ENCODE peak calls at places on chromosomes 4 and X, in four cellular contexts. A is Caco-2, Q is transverse colon, Z is neural crest cell. E is an unnamed sample.

GRCh38 chrX:69113723-69114122 is 51.5 kb downstream of the PJA1 start:
- DNase-seq in A (no peak), Q (no peak), Z (no peak), E (no peak)

GRCh38 chr4:99670409-99671073 is 12.9 kb upstream of the C4orf54 start:
- DNase-seq in A (no peak), Q (no peak), Z (no peak), E (no peak)

GRCh38 chr4:98166025-98166730 is 22.9 kb upstream of the STPG2 start:
- DNase-seq in A (no peak), Q (no peak), Z (no peak), E (no peak)

GRCh38 chr4:121669163-121669550 is 27.6 kb downstream of the ANXA5 start:
- DNase-seq in A (no peak), Q (no peak), Z (no peak), E (no peak)

GRCh38 chr4:112340048-112340447 is 42.9 kb downstream of the ALPK1 start:
- DNase-seq in A (no peak), Q (no peak), Z (no peak), E (no peak)

GRCh38 chrX:82589410-82589809 is 918.7 kb upstream of the POU3F4 start:
- DNase-seq in A (no peak), Q (no peak), Z (no peak), E (no peak)

GRCh38 chr4:1221155-1221870 is 27.6 kb downstream of the CTBP1 start:
- DNase-seq in A (no peak), Q (no peak), Z (no peak), E (no peak)

GRCh38 chr4:106109929-106110328 is 206.1 kb downstream of the TBCK start:
- DNase-seq in A (no peak), Q (no peak), Z (no peak), E (no peak)

DNA sequence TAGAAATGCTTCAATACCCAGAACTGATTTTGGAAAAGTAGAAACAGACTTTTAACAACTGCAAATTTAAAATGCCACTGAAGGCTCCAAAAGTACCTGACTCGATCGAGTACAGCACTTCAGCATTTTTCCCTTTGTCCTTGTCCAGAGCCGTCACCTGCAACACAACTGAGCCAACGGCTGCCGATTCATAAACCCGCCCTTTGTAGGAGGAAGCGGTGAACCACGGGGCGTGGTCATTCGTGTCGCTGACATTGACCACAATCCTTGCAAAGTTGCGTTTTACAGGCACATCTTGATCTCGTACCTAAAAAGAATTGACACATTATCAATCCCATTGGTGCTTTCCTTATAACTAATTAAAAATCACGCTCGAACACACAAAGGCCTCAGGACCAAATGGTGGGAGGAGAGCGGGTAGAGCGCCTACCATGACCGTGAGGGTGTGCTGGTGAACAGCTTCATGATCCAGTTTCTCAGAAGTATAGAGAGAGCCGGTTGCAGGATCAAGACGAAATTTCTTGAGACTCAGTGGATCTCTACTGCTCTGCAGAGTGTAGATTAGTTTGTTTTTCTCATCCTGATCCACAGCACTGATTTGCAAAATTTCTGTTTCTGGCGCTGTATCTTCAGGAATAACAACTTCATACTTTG is 72.8 kb upstream of the MTNR1A start:
- DNase-seq in A (no peak), Q (no peak), Z (no peak), E (no peak)
- TF ChIP-seq CTCF in A (no peak), Q (no peak), Z (no peak), E (no peak)

GRCh38 chrX:150602743-150603142 is 34.3 kb downstream of the MTM1 start:
- DNase-seq in A (no peak), Q (no peak), Z (no peak), E (no peak)

GRCh38 chrX:150602296-150602695 is 33.9 kb downstream of the MTM1 start:
- DNase-seq in A (no peak), Q (no peak), Z (no peak), E (no peak)

GRCh38 chrX:150594584-150594983 is 26.2 kb downstream of the MTM1 start:
- DNase-seq in A (no peak), Q (no peak), Z (no peak), E (no peak)

DNA sequence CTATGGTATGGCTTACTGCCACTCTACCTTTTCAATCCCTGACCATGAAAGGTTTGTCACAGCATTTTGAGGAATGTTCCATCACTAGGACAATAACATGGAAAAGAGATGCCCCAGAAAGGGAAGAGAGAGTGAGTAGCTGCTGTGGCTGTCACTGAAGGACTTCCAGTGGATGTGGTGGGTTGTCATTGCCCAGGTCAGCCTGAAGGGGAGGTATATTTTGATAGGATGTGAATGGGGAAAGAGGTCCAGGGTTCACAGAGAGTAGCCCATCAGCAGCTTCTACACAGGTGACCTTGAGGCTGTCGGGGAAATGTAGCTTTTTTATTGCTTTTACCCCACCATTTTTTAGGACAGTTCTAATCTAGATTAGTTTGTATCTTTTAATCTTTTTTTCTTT is 30.8 kb downstream of the MTM1 start:
- DNase-seq in A (no peak), Q (no peak), Z (no peak), E (no peak)
- TF ChIP-seq CTCF in A (no peak), Q (no peak), Z (no peak), E (no peak)

GRCh38 chr4:67875011-67875410 is 8.8 kb downstream of the TMPRSS11D start:
- DNase-seq in A (no peak), Q (no peak), Z (no peak), E (no peak)

GRCh38 chr4:67873116-67873515 is 10.7 kb downstream of the TMPRSS11D start:
- DNase-seq in A (no peak), Q (no peak), Z (no peak), E (no peak)

GRCh38 chr4:67877086-67877485 is 6.7 kb downstream of the TMPRSS11D start:
- DNase-seq in A (no peak), Q (no peak), Z (no peak), E (no peak)

GRCh38 chr4:67869580-67870190 is 14.1 kb downstream of the TMPRSS11D start:
- DNase-seq in A (no peak), Q (no peak), Z (no peak), E (no peak)

DNA sequence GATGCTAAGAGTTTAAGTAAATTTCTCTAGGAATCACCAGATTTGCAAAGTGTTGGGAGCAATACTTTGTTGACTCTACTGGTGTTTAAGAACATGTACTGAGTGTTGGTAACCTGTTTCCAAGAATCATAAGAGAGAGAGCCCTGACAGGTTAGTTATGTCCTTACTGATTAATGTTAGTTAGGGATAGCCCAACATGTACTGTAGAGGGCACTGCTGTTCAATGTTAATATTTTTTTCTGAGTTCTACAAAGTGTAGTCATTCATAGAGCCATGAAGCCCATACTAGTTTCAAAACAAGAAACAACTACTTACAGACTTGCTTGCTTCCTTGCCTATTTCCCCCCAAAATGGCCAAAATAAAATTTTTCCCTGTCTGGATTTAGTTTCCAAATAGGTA is 11.9 kb downstream of the TMPRSS11D start:
- DNase-seq in A (no peak), Q (no peak), Z (no peak), E (peak; percentile 26)
- TF ChIP-seq CTCF in A (peak; percentile 24), Q (no peak), Z (peak; percentile 64), E (peak; percentile 45)

DNA sequence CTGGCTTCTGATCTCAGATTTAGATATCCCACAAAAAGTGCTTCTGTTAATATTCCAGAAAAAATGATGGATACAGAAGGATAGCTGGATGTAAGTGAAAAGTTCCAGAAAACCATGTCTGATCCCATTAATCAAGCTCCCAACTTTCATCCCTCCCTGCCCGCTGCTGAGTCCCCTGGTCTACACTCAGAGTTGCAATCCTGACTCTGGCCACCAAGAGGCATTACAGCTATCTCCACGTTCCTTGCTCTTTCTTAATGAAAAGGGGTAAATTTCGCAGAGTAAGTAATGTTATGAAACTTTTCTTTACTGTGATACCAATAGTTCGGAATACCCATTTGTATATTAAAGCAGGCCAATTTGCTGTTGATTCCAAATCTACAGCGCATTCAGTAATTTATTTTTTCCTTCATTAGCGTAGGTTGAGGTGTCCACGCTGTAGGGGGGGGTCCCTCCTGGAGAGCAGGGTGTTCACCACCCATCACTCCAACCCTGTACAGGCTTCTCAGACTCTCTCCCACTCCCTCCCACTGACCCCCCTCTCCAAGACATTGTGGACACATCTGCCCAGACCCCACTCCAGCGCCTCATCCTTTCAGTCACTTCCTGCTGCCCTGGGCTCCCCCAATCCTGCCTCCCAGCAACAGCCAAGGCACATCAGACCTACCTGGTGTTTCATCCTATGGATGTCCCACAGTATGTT is 55.1 kb downstream of the RAB40A start:
- DNase-seq in A (no peak), Q (peak; percentile 10), Z (peak; percentile 3), E (peak; percentile 21)
- TF ChIP-seq CTCF in A (peak; percentile 27), Q (peak; percentile 9), Z (peak; percentile 34), E (peak; percentile 41)

GRCh38 chr4:74658114-74658513 is 136.2 kb downstream of the BTC start:
- DNase-seq in A (no peak), Q (no peak), Z (no peak), E (no peak)

GRCh38 chr4:74663631-74664030 is 130.7 kb downstream of the BTC start:
- DNase-seq in A (no peak), Q (no peak), Z (no peak), E (no peak)

GRCh38 chr4:74659576-74660411 is 134.5 kb downstream of the BTC start:
- DNase-seq in A (peak; percentile 72), Q (peak; percentile 17), Z (no peak), E (no peak)

GRCh38 chr4:74661427-74662171 is 132.7 kb downstream of the BTC start:
- DNase-seq in A (peak; percentile 45), Q (no peak), Z (no peak), E (no peak)

GRCh38 chr4:74660866-74661265 is 133.5 kb downstream of the BTC start:
- DNase-seq in A (no peak), Q (no peak), Z (no peak), E (no peak)
- TF ChIP-seq CTCF in A (no peak), Q (no peak), Z (no peak), E (no peak)

GRCh38 chr4:64777286-64777685 is 368.0 kb upstream of the TECRL start:
- DNase-seq in A (no peak), Q (no peak), Z (no peak), E (no peak)

GRCh38 chr4:64780664-64781063 is 371.4 kb upstream of the TECRL start:
- DNase-seq in A (no peak), Q (no peak), Z (no peak), E (no peak)

GRCh38 chr4:64784125-64784524 is 374.9 kb upstream of the TECRL start:
- DNase-seq in A (no peak), Q (no peak), Z (no peak), E (no peak)

GRCh38 chr4:64776820-64777219 is 367.6 kb upstream of the TECRL start:
- DNase-seq in A (no peak), Q (no peak), Z (no peak), E (no peak)

GRCh38 chr4:64781737-64782326 is 372.6 kb upstream of the TECRL start:
- DNase-seq in A (no peak), Q (no peak), Z (no peak), E (no peak)
- TF ChIP-seq CTCF in A (peak; percentile 61), Q (peak; percentile 62), Z (peak; percentile 89), E (peak; percentile 54)

DNA sequence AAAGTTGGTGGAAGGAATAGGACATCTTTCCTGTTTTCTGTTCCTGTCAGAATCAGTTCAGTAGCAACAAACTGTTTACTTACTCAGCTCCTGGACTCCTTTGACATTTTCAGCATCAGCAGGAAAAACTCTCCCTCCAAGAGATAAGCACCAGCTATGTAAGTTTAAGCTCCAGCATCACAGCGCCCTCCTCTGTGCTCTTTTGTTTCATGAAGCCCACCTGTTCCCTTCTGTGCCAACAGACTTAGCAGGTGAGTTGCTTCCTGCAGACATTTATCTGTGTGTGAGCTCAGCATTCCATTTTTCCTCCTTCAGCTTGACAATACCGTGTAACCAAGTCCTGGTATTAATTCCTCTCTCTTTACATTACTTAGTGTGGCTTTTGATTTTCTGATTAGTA is 644.1 kb upstream of the AGA start:
- DNase-seq in A (no peak), Q (no peak), Z (no peak), E (no peak)
- TF ChIP-seq CTCF in A (peak; percentile 21), Q (no peak), Z (no peak), E (no peak)

GRCh38 chr4:108546728-108547127 is 73.6 kb upstream of the RPL34 start:
- DNase-seq in A (no peak), Q (no peak), Z (no peak), E (no peak)
- TF ChIP-seq CTCF in A (no peak), Q (no peak), Z (no peak), E (no peak)